ENCODE peak calls at places on chromosomes 4 and X, in six cellular contexts. D, R, P, Z, C and E are unnamed samples.

GRCh38 chrX:30296408-30297254 is 12.6 kb downstream of the NR0B1 start:
- DNase-seq in Z (no peak), C (no peak), D (no peak), P (no peak), R (no peak), E (no peak)

GRCh38 chr4:122584517-122584916 is 36.3 kb downstream of the IL21 start:
- DNase-seq in P (peak; percentile 92), C (no peak), R (no peak), Z (no peak), D (no peak), E (no peak)

GRCh38 chr4:76758290-76758882 is 139.6 kb downstream of the SOWAHB start:
- DNase-seq in C (no peak), Z (no peak), R (no peak), D (no peak), P (peak; percentile 86), E (no peak)

GRCh38 chr4:3783691-3784306 is 17.6 kb downstream of the ADRA2C start:
- DNase-seq in D (no peak), Z (no peak), P (peak; percentile 48), R (no peak), C (no peak), E (no peak)

GRCh38 chr4:138953962-138954371 is 61.6 kb upstream of the NOCT start:
- DNase-seq in C (no peak), Z (no peak), R (no peak), D (no peak), P (peak; percentile 79), E (no peak)

GRCh38 chr4:144518181-144518895 is 127.6 kb upstream of the HHIP start:
- DNase-seq in R (no peak), D (no peak), P (no peak), Z (no peak), C (no peak), E (no peak)

GRCh38 chr4:2936773-2937145 is 26.4 kb downstream of the NOP14 start:
- DNase-seq in P (peak; percentile 93), R (no peak), D (no peak), C (no peak), Z (peak; percentile 45), E (no peak)

GRCh38 chr4:139555705-139556070 is 331 bp downstream of the SETD7 start:
- DNase-seq in R (peak; percentile 80), P (peak; percentile 78), D (no peak), C (no peak), Z (peak; percentile 70), E (peak; percentile 49)

GRCh38 chrX:48474127-48474526 is 1.9 kb upstream of the FTSJ1 start:
- DNase-seq in Z (no peak), P (peak; percentile 52), R (no peak), C (peak; percentile 7), D (no peak), E (no peak)

GRCh38 chr4:99390060-99390459 is 37.5 kb upstream of the ADH1C start:
- DNase-seq in R (no peak), P (peak; percentile 63), C (no peak), Z (no peak), D (no peak), E (no peak)

GRCh38 chr4:142248946-142249345 is 597.2 kb downstream of the INPP4B start:
- DNase-seq in P (peak; percentile 88), Z (no peak), C (no peak), D (no peak), R (no peak), E (no peak)

GRCh38 chrX:54470054-54470760 is 25.8 kb downstream of the FGD1 start:
- DNase-seq in R (no peak), C (no peak), Z (no peak), P (no peak), D (no peak), E (no peak)

GRCh38 chrX:39337461-39337860 is 536.2 kb downstream of the MID1IP1 start:
- DNase-seq in Z (no peak), C (no peak), D (no peak), R (no peak), P (no peak), E (no peak)

GRCh38 chr4:176778491-176778890 is 14.2 kb downstream of the VEGFC start:
- DNase-seq in P (peak; percentile 89), R (no peak), Z (no peak), C (no peak), D (no peak), E (no peak)

GRCh38 chr4:175330236-175330635 is 412.1 kb downstream of the ADAM29 start:
- DNase-seq in R (no peak), C (no peak), D (no peak), Z (no peak), P (peak; percentile 33), E (no peak)

GRCh38 chr4:115119804-115120352 is 6.5 kb upstream of the NDST4 start:
- DNase-seq in D (no peak), C (no peak), R (no peak), Z (no peak), P (peak; percentile 15), E (no peak)

GRCh38 chrX:66191563-66191962 is 27.5 kb downstream of the HEPH start:
- DNase-seq in P (no peak), C (no peak), R (no peak), Z (no peak), D (no peak), E (no peak)

GRCh38 chrX:38028300-38028699 is 21.9 kb downstream of the SYTL5 start:
- DNase-seq in Z (no peak), C (no peak), D (no peak), R (no peak), P (no peak), E (no peak)

GRCh38 chrX:130716822-130717405 is 186.1 kb downstream of the ENOX2 start:
- DNase-seq in Z (no peak), P (peak; percentile 16), C (no peak), D (no peak), R (no peak), E (no peak)

GRCh38 chr4:15451181-15451865 is 18.4 kb upstream of the CC2D2A start:
- DNase-seq in R (no peak), C (no peak), D (no peak), P (peak; percentile 46), Z (no peak), E (no peak)

GRCh38 chr4:2932951-2933565 is 30.1 kb downstream of the NOP14 start:
- DNase-seq in P (peak; percentile 25), Z (peak; percentile 55), D (no peak), C (no peak), R (peak; percentile 63), E (no peak)

GRCh38 chr4:22999419-22999818 is 306.7 kb downstream of the GBA3 start:
- DNase-seq in P (no peak), C (no peak), D (no peak), Z (no peak), R (no peak), E (no peak)

GRCh38 chr4:84503495-84504437 is 4.7 kb upstream of the NKX6-1 start:
- DNase-seq in Z (no peak), D (no peak), C (no peak), P (peak; percentile 83), R (no peak), E (no peak)

GRCh38 chrX:150570512-150570911 is 2.1 kb downstream of the MTM1 start:
- DNase-seq in R (no peak), C (no peak), D (no peak), P (no peak), Z (no peak), E (no peak)

GRCh38 chr4:103375278-103375677 is 177.1 kb upstream of the CENPE start:
- DNase-seq in D (no peak), Z (no peak), R (no peak), P (peak; percentile 10), C (no peak), E (no peak)

GRCh38 chr4:101981756-101982155 is 191.2 kb downstream of the BANK1 start:
- DNase-seq in C (no peak), Z (no peak), D (no peak), R (no peak), P (no peak), E (no peak)

GRCh38 chr4:186596346-186596745 is 41.0 kb upstream of the MTNR1A start:
- DNase-seq in C (no peak), R (no peak), D (no peak), Z (no peak), P (no peak), E (no peak)

GRCh38 chrX:153900806-153901752 is 3.4 kb upstream of the AVPR2 start:
- DNase-seq in Z (peak; percentile 79), D (peak; percentile 37), C (no peak), R (peak; percentile 67), P (peak; percentile 89), E (peak; percentile 51)

GRCh38 chr4:55512077-55512476 is 34.6 kb downstream of the CLOCK start:
- DNase-seq in R (no peak), C (no peak), D (no peak), Z (no peak), P (no peak), E (no peak)

GRCh38 chr4:149980941-149981340 is 97.3 kb upstream of the DCLK2 start:
- DNase-seq in D (no peak), P (peak; percentile 62), C (peak; percentile 51), R (peak; percentile 68), Z (peak; percentile 63), E (peak; percentile 60)

GRCh38 chr4:803884-804283 is 22.0 kb downstream of the CPLX1 start:
- DNase-seq in R (no peak), Z (no peak), C (peak; percentile 45), P (no peak), D (no peak), E (no peak)